ENCODE peak calls at places on chromosomes 5 and 9, in seven cellular contexts. Q, T, D, Y, U, F and R are unnamed samples.

GRCh38 chr9:32565967-32566366 is 7.0 kb downstream of the NDUFB6 start:
- DNase-seq in Q (no peak), T (no peak), D (no peak), Y (no peak), U (no peak), F (no peak), R (no peak)

GRCh38 chr9:127968717-127969383 is 11.9 kb downstream of the EEIG1 start:
- DNase-seq in T (peak), Y (peak), F (peak), U (no peak), Q (no peak), D (peak), R (no peak)

GRCh38 chr5:172897691-172898512 is 61.3 kb upstream of the RPL26L1 start:
- DNase-seq in Y (peak), Q (peak), U (no peak), D (peak), F (no peak), T (no peak), R (no peak)

GRCh38 chr5:142353093-142353472 is 28.3 kb upstream of the SPRY4 start:
- DNase-seq in T (no peak), D (no peak), Y (no peak), U (no peak), Q (no peak), F (peak), R (no peak)

GRCh38 chr9:114417511-114417910 is 29.7 kb upstream of the AKNA start:
- DNase-seq in T (no peak), Q (no peak), F (no peak), D (peak), U (no peak), Y (no peak), R (no peak)

GRCh38 chr9:83557317-83557716 is 19.1 kb upstream of the FRMD3 start:
- DNase-seq in D (no peak), F (no peak), Y (no peak), T (no peak), U (no peak), Q (no peak), R (no peak)

GRCh38 chr9:128619779-128620178 is 36.9 kb downstream of the DYNC2I2 start:
- DNase-seq in Y (no peak), F (no peak), D (no peak), T (no peak), U (no peak), Q (no peak), R (no peak)

GRCh38 chr5:60649288-60649917 is 50.6 kb downstream of the DEPDC1B start:
- DNase-seq in T (peak), F (peak), D (peak), Q (no peak), U (no peak), Y (peak), R (no peak)

GRCh38 chr5:59126665-59127354 is 543.9 kb downstream of the RAB3C start:
- DNase-seq in F (peak), T (peak), U (no peak), Y (peak), D (peak), Q (no peak), R (no peak)

GRCh38 chr5:142749321-142749720 is 20.9 kb upstream of the ARHGAP26 start:
- DNase-seq in F (peak), T (peak), Y (peak), Q (no peak), D (peak), U (no peak), R (no peak)

GRCh38 chr5:164191240-164191639 is 685.8 kb downstream of the MAT2B start:
- DNase-seq in F (no peak), T (no peak), Y (no peak), Q (no peak), U (no peak), D (peak), R (no peak)

GRCh38 chr5:572398-573019 is 39.6 kb upstream of the CEP72 start:
- DNase-seq in T (no peak), D (no peak), Q (no peak), F (no peak), Y (no peak), U (no peak), R (no peak)

GRCh38 chr9:114666441-114666840 is 8.8 kb upstream of the TEX53 start:
- DNase-seq in Q (no peak), Y (no peak), U (no peak), F (peak), T (no peak), D (no peak), R (no peak)

GRCh38 chr9:134047868-134048581 is 19.8 kb downstream of the BRD3 start:
- DNase-seq in Y (no peak), U (no peak), T (no peak), Q (no peak), D (no peak), F (no peak), R (no peak)

GRCh38 chr9:115006660-115007059 is 76.3 kb upstream of the TNFSF8 start:
- DNase-seq in T (no peak), F (peak), U (no peak), D (peak), Y (peak), Q (no peak), R (no peak)

GRCh38 chr5:42526179-42526578 is 102.9 kb downstream of the GHR start:
- DNase-seq in F (no peak), D (no peak), Q (no peak), Y (no peak), T (no peak), U (no peak), R (no peak)

GRCh38 chr5:20105915-20106314 is 117.9 kb upstream of the CDH18 start:
- DNase-seq in T (no peak), F (no peak), Y (no peak), D (no peak), Q (no peak), U (no peak), R (no peak)

GRCh38 chr9:128546504-128546903 is 5.9 kb upstream of the SPTAN1 start:
- DNase-seq in D (no peak), T (no peak), Q (no peak), Y (no peak), U (no peak), F (no peak), R (no peak)

GRCh38 chr5:80408976-80409926 is 1.4 kb downstream of the ZFYVE16 start:
- DNase-seq in U (no peak), F (no peak), Y (peak), Q (no peak), D (peak), T (no peak), R (no peak)

GRCh38 chr5:87393331-87393730 is 19.4 kb downstream of the CCNH start:
- DNase-seq in F (peak), U (no peak), Y (peak), Q (no peak), D (peak), T (no peak), R (no peak)

GRCh38 chr9:121916008-121916407 is 177.1 kb downstream of the TTLL11 start:
- DNase-seq in Y (no peak), U (no peak), F (peak), D (peak), Q (no peak), T (no peak), R (no peak)

GRCh38 chr9:108282872-108283271 is 572.9 kb downstream of the ACTL7B start:
- DNase-seq in Q (no peak), F (peak), D (peak), Y (no peak), T (peak), U (no peak), R (no peak)

GRCh38 chr9:6230037-6230778 is 14.6 kb downstream of the IL33 start:
- DNase-seq in F (no peak), D (peak), Y (no peak), U (no peak), Q (no peak), T (peak), R (no peak)

GRCh38 chr9:106403081-106403480 is 459.9 kb upstream of the ZNF462 start:
- DNase-seq in Y (peak), T (peak), Q (no peak), D (no peak), F (peak), U (no peak), R (no peak)

GRCh38 chr5:132790201-132790870 is 13.3 kb upstream of the SEPTIN8 start:
- DNase-seq in T (peak), Y (no peak), U (no peak), D (no peak), F (no peak), Q (no peak), R (no peak)

GRCh38 chr9:90616806-90617205 is 25.8 kb downstream of the DIRAS2 start:
- DNase-seq in U (no peak), F (peak), D (no peak), Y (no peak), T (peak), Q (no peak), R (no peak)

DNA sequence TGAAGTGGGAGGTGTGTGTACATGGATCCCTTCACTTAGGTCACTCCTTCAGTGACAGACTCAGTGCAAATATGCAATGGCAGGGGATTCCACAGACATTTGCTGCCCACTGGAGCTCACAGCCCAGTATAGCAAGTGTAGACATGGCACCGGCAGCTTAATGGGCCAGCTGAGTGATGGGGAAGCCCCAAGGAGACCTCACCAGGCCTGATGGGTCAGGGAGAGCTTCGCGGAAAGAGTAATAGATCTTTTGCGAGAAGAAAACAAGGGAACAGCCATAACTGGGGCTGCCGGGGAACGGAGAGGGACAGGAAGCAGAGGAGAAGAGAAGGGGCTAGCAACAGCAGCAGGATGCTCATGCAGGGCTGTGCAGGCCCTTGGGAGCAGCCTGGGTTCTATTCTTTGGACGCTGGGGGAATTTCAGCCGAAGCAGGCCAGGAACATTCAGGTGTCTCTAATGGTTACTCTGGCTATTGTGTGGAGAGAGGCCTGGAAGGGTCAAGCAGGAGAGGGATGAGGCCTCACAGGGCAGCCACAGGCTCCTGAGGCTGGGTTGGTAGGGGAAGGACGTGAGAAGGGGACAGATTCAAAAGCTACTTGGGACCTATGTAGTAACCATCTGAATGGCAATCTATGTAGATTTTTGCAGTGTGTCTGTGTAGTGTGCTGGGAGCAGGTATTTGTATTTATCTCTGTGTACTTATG is 27.0 kb downstream of the TCF7 start:
- DNase-seq in F (no peak), Y (peak), Q (no peak), D (no peak), U (no peak), T (no peak), R (peak)
- H2BK120ac ChIP-seq in F (no peak), Y (no peak), Q (no peak), D (no peak), U (no peak), T (no peak), R (no peak)

GRCh38 chr5:103224118-103224893 is 34.3 kb upstream of the MACIR start:
- DNase-seq in F (peak), D (peak), Q (peak), U (peak), Y (peak), T (peak), R (peak)
- H2BK120ac ChIP-seq in F (peak), D (no peak), Q (no peak), U (no peak), Y (no peak), T (no peak), R (no peak)

DNA sequence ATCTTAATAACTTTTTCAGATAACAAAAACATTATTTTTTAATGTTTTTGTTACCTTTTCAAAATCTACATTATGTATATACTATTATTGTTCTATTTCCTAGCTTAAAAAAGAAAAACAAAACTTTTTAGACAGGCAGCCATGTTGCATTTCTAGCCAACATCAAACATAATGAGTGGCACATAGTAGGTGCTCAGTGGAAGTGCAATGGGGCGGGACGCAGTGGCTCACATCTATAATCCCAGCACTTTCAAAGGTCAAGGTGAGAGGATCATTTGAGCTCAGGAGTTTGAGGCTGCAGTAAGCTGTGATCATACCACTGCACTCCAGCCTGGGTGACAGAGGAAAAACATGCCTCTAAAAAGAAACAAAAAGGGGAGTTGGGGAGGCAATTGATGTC is 68.4 kb downstream of the MED27 start:
- DNase-seq in Q (no peak), F (no peak), U (no peak), D (no peak), T (no peak), Y (no peak), R (no peak)
- H2BK120ac ChIP-seq in Q (no peak), F (no peak), U (no peak), D (no peak), T (no peak), Y (no peak), R (no peak)

GRCh38 chr5:179243333-179243732 is 101.9 kb downstream of the ADAMTS2 start:
- DNase-seq in D (peak), U (no peak), F (peak), Q (no peak), T (no peak), Y (peak), R (peak)
- H2BK120ac ChIP-seq in D (no peak), U (no peak), F (no peak), Q (no peak), T (no peak), Y (no peak), R (no peak)

GRCh38 chr9:135377431-135377830 is 102.2 kb upstream of the PPP1R26 start:
- DNase-seq in F (no peak), T (no peak), U (no peak), Y (no peak), D (no peak), Q (no peak), R (no peak)
- H2BK120ac ChIP-seq in F (no peak), T (no peak), U (no peak), Y (no peak), D (no peak), Q (no peak), R (no peak)

DNA sequence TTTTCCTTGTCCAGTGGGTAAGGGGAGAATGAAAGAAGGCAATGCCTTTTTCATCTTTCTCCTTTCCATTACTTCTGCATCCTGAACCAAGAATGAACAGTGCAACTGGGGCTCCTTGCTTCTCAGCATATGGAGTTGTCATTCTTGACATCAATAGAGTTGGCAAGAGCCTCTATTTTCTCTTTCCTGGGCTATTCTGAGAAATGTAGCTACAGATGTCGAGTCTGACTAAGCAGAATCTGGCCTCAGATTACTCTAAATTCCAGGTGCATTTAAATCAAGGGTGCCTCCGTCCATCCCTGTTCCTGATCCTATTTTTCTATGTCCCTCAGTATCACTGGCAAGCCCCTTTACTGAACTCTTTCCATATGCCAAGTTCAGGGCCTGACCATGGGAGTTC is 244.8 kb downstream of the GLIS3 start:
- DNase-seq in D (no peak), F (no peak), Y (no peak), U (no peak), Q (no peak), T (no peak), R (no peak)
- H2BK120ac ChIP-seq in D (no peak), F (no peak), Y (no peak), U (no peak), Q (no peak), T (no peak), R (no peak)

DNA sequence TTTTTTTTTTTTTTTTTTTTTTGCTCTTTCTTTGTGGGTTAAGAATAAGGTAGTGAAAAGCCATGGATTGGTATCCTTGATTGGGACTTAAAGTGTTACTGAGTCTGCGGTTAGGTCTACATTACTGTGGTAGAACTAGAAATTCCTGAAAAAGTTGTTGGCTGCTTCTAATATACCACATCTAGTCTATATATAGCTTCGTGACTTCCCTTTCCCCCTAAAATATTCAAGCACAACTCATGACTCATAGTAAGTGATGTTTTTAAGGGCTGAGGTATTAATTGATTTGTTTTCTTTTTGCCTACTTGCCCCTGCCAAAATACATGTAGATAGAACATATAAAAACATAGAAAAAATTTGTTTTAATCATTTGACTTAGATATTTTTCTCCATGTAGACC is 247.6 kb downstream of the TMEM232 start:
- DNase-seq in Q (no peak), F (peak), U (no peak), D (peak), T (no peak), Y (peak), R (no peak)
- H2BK120ac ChIP-seq in Q (no peak), F (no peak), U (no peak), D (no peak), T (no peak), Y (no peak), R (no peak)

GRCh38 chr9:120603010-120603409 is 23.0 kb upstream of the CDK5RAP2 start:
- DNase-seq in Q (no peak), U (no peak), Y (no peak), D (no peak), F (no peak), T (no peak), R (no peak)
- H2BK120ac ChIP-seq in Q (no peak), U (no peak), Y (no peak), D (no peak), F (no peak), T (no peak), R (no peak)

DNA sequence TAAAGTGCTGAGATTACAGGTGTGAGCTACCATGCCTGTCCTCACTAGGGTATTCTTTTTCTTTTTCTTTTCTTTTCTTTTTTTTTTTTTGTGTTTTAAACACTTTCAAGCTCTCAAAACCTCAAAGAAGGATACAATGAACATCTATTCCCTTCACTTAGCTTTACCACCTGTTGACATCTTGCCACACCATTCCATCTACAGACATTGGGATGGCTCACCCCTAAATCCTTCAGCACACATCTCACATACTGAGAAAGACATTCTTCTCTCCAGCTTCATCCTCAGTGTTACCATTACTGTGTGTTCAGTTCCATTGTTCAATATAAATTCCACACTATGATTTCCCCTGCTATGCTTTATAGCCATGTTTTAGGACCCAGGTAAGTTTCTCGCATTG is 16.5 kb downstream of the IQGAP2 start:
- DNase-seq in Y (no peak), F (no peak), D (no peak), T (no peak), Q (no peak), U (no peak), R (no peak)
- H2BK120ac ChIP-seq in Y (no peak), F (no peak), D (no peak), T (no peak), Q (no peak), U (no peak), R (no peak)